ENCODE peak calls at places on chromosomes 2 and 18, in six cellular contexts. L is fibroblast of lung; F is CD4-positive, alpha-beta T cell; O is adrenal gland; Y is AG04450; I is PC-3. M is an unnamed sample.

GRCh38 chr2:176507736-176508135 is 238.5 kb downstream of the MTX2 start:
- DNase-seq in L (peak; percentile 68), O (no peak), Y (no peak), F (no peak), I (no peak), M (no peak)

GRCh38 chr2:191252699-191253098 is 7.5 kb downstream of the MYO1B start:
- DNase-seq in O (no peak), Y (no peak), I (no peak), L (no peak), F (no peak), M (no peak)

GRCh38 chr2:100192825-100193224 is 50.4 kb upstream of the AFF3 start:
- DNase-seq in F (no peak), I (no peak), O (no peak), Y (no peak), L (no peak), M (no peak)

GRCh38 chr2:196804381-196804780 is 4.8 kb downstream of the C2orf66 start:
- DNase-seq in O (no peak), L (no peak), I (no peak), F (no peak), Y (no peak), M (no peak)

GRCh38 chr2:157991932-157992331 is 109.7 kb upstream of the UPP2 start:
- DNase-seq in L (no peak), O (no peak), Y (no peak), F (no peak), I (no peak), M (no peak)

GRCh38 chr2:168443818-168444217 is 12.3 kb upstream of the CERS6 start:
- DNase-seq in I (peak; percentile 17), L (no peak), Y (no peak), O (no peak), F (no peak), M (no peak)

GRCh38 chr2:25365241-25365640 is 23.5 kb upstream of the DNMT3A start:
- DNase-seq in L (no peak), I (peak; percentile 69), Y (no peak), F (no peak), O (no peak), M (no peak)

GRCh38 chr2:57720728-57721627 is 325.6 kb upstream of the VRK2 start:
- DNase-seq in F (no peak), I (peak; percentile 76), L (peak; percentile 75), O (peak; percentile 54), Y (peak; percentile 20), M (no peak)

GRCh38 chr18:48711651-48712486 is 173.0 kb downstream of the CTIF start:
- DNase-seq in O (no peak), Y (no peak), L (peak; percentile 41), I (peak; percentile 36), F (no peak), M (no peak)

GRCh38 chr2:214139630-214140284 is 271.1 kb upstream of the VWC2L start:
- DNase-seq in Y (no peak), I (peak; percentile 90), F (no peak), L (no peak), O (no peak), M (no peak)

GRCh38 chr18:47113796-47114540 is 36.3 kb downstream of the HDHD2 start:
- DNase-seq in Y (no peak), F (no peak), I (no peak), L (peak; percentile 32), O (no peak), M (no peak)

GRCh38 chr2:24304098-24304497 is 56.2 kb downstream of the ITSN2 start:
- DNase-seq in F (no peak), L (peak; percentile 78), O (peak; percentile 90), I (no peak), Y (peak; percentile 82), M (peak; percentile 56)

GRCh38 chr2:230868947-230869690 is 4.4 kb downstream of the ITM2C start:
- DNase-seq in L (no peak), O (no peak), Y (no peak), I (no peak), F (no peak), M (no peak)

GRCh38 chr2:189841019-189841418 is 56.8 kb downstream of the PMS1 start:
- DNase-seq in L (no peak), F (no peak), Y (no peak), O (no peak), I (no peak), M (no peak)

GRCh38 chr2:174059875-174060226 is 94.7 kb upstream of the SP3 start:
- DNase-seq in O (no peak), L (peak; percentile 49), I (peak; percentile 24), Y (no peak), F (no peak), M (no peak)

GRCh38 chr18:54129448-54130134 is 94.9 kb downstream of the MBD2 start:
- DNase-seq in I (no peak), O (no peak), L (no peak), Y (no peak), F (no peak), M (no peak)

GRCh38 chr18:24989760-24990547 is 362.0 kb downstream of the ZNF521 start:
- DNase-seq in Y (no peak), F (no peak), I (no peak), L (no peak), O (no peak), M (no peak)

GRCh38 chr2:168775837-168776236 is 26.6 kb upstream of the NOSTRIN start:
- DNase-seq in F (no peak), Y (no peak), O (no peak), L (no peak), I (no peak), M (no peak)

GRCh38 chr2:102061962-102062795 is 70.4 kb downstream of the IL1R2 start:
- DNase-seq in O (peak; percentile 56), Y (no peak), I (peak; percentile 39), L (peak; percentile 88), F (no peak), M (no peak)

GRCh38 chr2:223860809-223861738 is 23.7 kb upstream of the AP1S3 start:
- DNase-seq in F (no peak), O (no peak), Y (no peak), L (peak; percentile 80), I (peak; percentile 95), M (no peak)

DNA sequence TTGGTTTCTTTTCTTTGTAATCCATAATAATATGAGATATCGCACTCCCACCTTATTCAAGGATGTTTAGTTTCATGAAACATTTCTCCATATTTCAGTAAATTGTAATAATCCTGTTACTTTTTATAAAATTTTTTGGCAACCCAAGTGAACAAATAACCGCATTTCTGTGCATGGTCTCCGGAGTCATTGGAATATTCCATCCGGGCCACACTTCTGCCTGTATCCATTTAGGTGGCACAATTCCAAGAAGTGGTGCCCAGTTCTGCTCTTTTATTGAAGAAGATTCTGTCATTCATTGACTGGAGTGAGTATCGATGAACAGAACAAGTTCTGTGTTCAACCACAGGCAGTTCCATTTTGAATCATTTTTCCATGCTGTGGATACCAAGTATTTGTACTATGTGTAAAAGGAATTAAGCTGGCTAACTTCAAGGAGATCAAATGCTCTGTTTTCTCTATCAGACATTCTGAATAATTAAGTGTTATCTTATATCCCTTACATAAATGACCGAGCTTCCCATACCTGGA is 26.6 kb upstream of the ICOS start:
- DNase-seq in O (no peak), L (peak; percentile 6), F (no peak), I (no peak), Y (no peak), M (no peak)
- TF ChIP-seq CTCF in O (no peak), L (no peak), F (peak; percentile 36), I (peak; percentile 17), Y (no peak), M (no peak)

DNA sequence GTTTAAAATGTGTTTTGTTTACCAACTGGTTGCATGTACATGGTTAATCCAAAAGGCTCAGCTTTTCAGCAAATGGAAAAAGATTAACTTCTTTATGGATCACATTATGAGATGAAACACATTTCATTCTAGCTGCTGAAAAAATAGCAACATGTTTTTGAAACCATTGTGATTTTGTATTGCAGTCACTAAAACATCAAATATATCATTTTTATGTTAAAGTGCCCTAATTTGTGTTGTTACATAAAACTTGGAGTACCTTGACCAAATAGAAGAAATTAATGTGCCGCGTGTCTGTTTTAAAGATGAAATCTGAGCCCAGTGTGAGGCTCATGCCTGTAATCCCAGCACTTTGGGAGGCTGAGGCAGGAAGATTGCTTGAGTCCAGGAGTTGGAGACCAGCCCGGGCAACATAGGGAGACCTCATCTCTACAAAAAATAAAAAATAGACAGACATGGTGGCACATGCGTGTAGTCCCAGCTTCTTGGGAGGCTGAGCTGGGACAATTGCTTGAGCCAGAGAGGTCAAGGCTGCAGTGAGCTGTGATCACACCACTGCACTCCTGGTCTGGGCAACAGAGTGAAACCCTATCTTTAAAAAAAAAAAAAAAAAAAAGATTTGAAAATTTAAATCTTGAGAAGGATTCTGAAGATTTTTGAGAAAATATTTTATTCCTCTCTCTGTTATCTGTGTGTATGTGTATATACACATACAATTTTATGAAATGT is 96.6 kb downstream of the FMNL2 start:
- DNase-seq in L (no peak), Y (no peak), O (no peak), I (no peak), F (no peak), M (no peak)
- H3K27ac ChIP-seq in L (no peak overlapping the region), Y (no peak overlapping the region), O (peak overlapping the region; percentile 13), I (no peak overlapping the region), F (no peak overlapping the region), M (no peak overlapping the region)

DNA sequence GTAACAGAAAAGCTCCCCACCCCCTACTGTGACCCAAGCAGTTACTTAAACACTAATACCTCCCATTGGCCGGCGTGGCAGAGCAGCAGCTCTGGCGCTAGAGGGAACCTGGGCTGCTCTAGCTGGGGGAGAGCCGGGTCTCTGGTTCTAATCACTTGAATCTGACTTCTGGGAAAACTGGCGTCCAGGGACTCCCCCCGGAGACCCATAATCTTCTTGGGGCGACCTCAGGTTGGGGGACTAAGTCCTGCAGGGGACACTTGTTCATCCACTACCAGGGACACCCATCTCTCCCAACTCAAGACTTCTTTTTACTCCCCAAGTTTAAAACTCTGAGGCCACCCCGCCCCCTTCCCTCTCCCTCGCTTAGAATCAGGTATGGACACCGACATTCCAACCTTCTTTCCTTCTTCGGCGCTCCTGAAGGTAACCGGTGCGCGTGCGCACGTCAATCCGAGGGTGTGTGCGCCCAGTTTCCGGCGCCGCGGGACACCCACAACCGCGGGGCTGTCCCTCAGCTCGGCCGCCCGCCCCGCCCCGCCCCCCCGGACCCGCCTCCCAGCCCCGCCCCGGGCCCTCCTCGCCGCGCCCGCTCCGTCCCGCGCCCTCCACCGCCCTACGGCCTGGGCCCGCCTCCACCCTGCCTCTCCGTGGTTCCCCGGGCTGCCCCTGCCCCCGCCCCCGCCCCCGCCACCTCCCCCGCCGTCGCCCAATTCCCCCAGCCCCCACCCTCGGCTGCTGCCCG is at the start of gene ERICH2:
- DNase-seq in I (peak; percentile 88), L (peak; percentile 62), O (peak; percentile 79), F (peak; percentile 52), Y (no peak), M (peak; percentile 83)
- TF ChIP-seq CTCF in I (peak; percentile 27), L (peak; percentile 39), O (no peak), F (no peak), Y (peak; percentile 39), M (peak; percentile 27)

DNA sequence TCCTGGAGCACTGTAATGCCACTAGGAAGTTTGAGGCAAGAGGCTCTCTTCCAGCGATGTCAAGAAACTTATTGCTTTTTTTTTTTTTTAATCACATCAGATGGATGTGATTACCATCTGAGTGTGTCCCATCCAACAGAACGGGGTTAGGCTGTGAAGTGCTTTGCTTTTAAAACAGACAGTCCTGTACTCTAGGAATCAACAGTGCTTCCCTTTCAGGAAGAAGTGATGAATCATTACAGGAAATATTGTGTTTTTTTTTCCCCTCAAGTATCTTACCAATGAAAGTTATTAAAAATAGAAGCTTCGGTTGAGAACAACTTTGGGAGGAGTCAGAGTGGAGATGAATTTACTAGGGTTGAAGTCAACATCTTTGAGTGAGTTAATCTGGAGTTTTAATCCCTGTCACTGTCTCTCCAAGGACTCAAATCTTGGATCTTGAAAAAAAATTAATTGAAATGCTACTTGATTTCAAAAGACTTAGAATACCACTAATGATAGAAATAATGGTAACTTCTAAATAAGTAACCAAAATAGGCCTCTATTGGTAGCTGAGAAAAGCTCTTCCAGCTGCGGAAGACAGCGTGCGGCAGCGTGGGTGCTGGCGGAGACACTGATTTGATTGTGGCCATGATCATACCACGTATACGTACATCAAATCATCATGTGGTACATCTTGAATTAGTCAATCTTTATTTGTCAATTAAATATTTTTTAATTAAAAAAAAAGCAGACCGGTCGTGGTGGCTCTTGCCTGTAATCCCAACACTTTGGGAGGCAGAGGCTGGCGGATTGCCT is 45.5 kb downstream of the GATA6 start:
- DNase-seq in L (peak; percentile 41), I (peak; percentile 65), F (no peak), O (no peak), Y (no peak), M (no peak)
- H3K27ac ChIP-seq in L (no peak overlapping the region), I (peak overlapping the region; percentile 14), F (no peak overlapping the region), O (peak overlapping the region; percentile 37), Y (no peak overlapping the region), M (no peak overlapping the region)

M was measured in ascending aorta.